ENCODE peak calls at places on chromosomes 4 and X, in six cellular contexts. A, Z, Y, S, K and E are unnamed samples.

GRCh38 chr4:133483600-133484246 is 334.6 kb downstream of the PCDH10 start:
- DNase-seq in S (no peak), A (no peak), Y (no peak), K (no peak), Z (peak), E (no peak)

GRCh38 chrX:153782871-153783270 is 2.0 kb downstream of the SRPK3 start:
- DNase-seq in A (no peak), K (no peak), S (no peak), Y (no peak), Z (no peak), E (no peak)

GRCh38 chr4:174209296-174209695 is 74.2 kb downstream of the FBXO8 start:
- DNase-seq in Y (no peak), Z (no peak), A (no peak), K (no peak), S (no peak), E (no peak)

GRCh38 chr4:26964512-26964911 is 103.9 kb downstream of the STIM2 start:
- DNase-seq in A (no peak), K (no peak), Z (no peak), S (no peak), Y (no peak), E (no peak)

GRCh38 chr4:102404551-102404969 is 59.3 kb upstream of the SLC39A8 start:
- DNase-seq in S (no peak), Z (peak), A (peak), Y (no peak), K (no peak), E (no peak)

GRCh38 chrX:77070108-77070918 is 376.9 kb upstream of the FGF16 start:
- DNase-seq in Y (no peak), S (no peak), A (no peak), Z (no peak), K (no peak), E (no peak)

GRCh38 chrX:26845051-26845450 is 618.1 kb downstream of the PPP4R3C start:
- DNase-seq in A (no peak), S (no peak), K (no peak), Y (no peak), Z (peak), E (no peak)

GRCh38 chr4:81084624-81085023 is 54.1 kb downstream of the BMP3 start:
- DNase-seq in A (no peak), Y (no peak), S (no peak), Z (no peak), K (no peak), E (no peak)

GRCh38 chrX:111095974-111096870 is at the start of gene PAK3:
- DNase-seq in K (peak), A (peak), Z (peak), S (peak), Y (peak), E (no peak)

GRCh38 chr4:53782468-53782865 is 191.2 kb upstream of the LNX1 start:
- DNase-seq in S (no peak), A (no peak), K (no peak), Y (no peak), Z (peak), E (no peak)

GRCh38 chrX:47235691-47236103 is 2.9 kb downstream of the USP11 start:
- DNase-seq in A (no peak), Y (no peak), S (no peak), K (no peak), Z (no peak), E (no peak)

GRCh38 chrX:15334561-15334960 is 762 bp downstream of the PIGA start:
- DNase-seq in Z (peak), K (no peak), A (no peak), S (no peak), Y (no peak), E (no peak)

GRCh38 chrX:47351706-47352105 is 18.7 kb upstream of the ZNF157 start:
- DNase-seq in Z (peak), A (no peak), S (no peak), K (no peak), Y (no peak), E (no peak)

GRCh38 chr4:1813915-1814314 is 20.8 kb downstream of the FGFR3 start:
- DNase-seq in S (no peak), A (no peak), Z (no peak), Y (no peak), K (no peak), E (no peak)

GRCh38 chr4:68406479-68406859 is 40.8 kb upstream of the TMPRSS11E start:
- DNase-seq in K (no peak), Z (no peak), Y (no peak), S (no peak), A (no peak), E (no peak)

GRCh38 chr4:67019670-67020069 is 525.6 kb downstream of the CENPC start:
- DNase-seq in A (no peak), K (no peak), S (no peak), Y (no peak), Z (peak), E (no peak)

GRCh38 chrX:107025538-107025937 is 25.5 kb upstream of the MORC4 start:
- DNase-seq in Z (peak), K (no peak), S (no peak), Y (no peak), A (no peak), E (no peak)

GRCh38 chrX:2348225-2348624 is 152.6 kb downstream of the DHRSX start:
- DNase-seq in Y (no peak), K (no peak), Z (no peak), S (no peak), A (no peak), E (no peak)

GRCh38 chrX:97057349-97057909 is 173.7 kb downstream of the RPA4 start:
- DNase-seq in K (no peak), Y (no peak), S (no peak), Z (no peak), A (no peak), E (no peak)

GRCh38 chr4:21517460-21517859 is 431.1 kb downstream of the KCNIP4 start:
- DNase-seq in Y (no peak), S (no peak), Z (no peak), A (no peak), K (no peak), E (no peak)

GRCh38 chr4:76305971-76306881 is at the start of gene STBD1:
- DNase-seq in S (peak), K (peak), Y (peak), Z (peak), A (peak), E (peak)

GRCh38 chrX:9948406-9948805 is 18.8 kb upstream of the CLDN34 start:
- DNase-seq in S (no peak), Z (no peak), Y (no peak), K (no peak), A (no peak), E (no peak)

GRCh38 chr4:153115322-153116100 is 88.7 kb upstream of the TRIM2 start:
- DNase-seq in Z (peak), S (no peak), K (no peak), A (no peak), Y (no peak), E (peak)

GRCh38 chr4:183540498-183540953 is 35.7 kb downstream of the ING2 start:
- DNase-seq in S (no peak), K (no peak), Z (no peak), Y (no peak), A (no peak), E (no peak)

GRCh38 chr4:85477538-85477937 is 2.6 kb downstream of the ARHGAP24 start:
- DNase-seq in K (no peak), Z (peak), A (no peak), S (no peak), Y (no peak), E (no peak)

GRCh38 chr4:139808381-139809206 is 143.0 kb downstream of the MGST2 start:
- DNase-seq in A (peak), K (no peak), S (no peak), Y (no peak), Z (no peak), E (no peak)

GRCh38 chr4:156169011-156169410 is 215.3 kb upstream of the CTSO start:
- DNase-seq in A (peak), Z (peak), K (peak), Y (no peak), S (no peak), E (no peak)

GRCh38 chr4:151045907-151046306 is 30.8 kb upstream of the LRBA start:
- DNase-seq in K (peak), Y (no peak), Z (no peak), S (no peak), A (no peak), E (no peak)
- TF ChIP-seq CTCF in K (no peak), Y (no peak), Z (no peak), S (no peak), A (no peak), E (no peak)

GRCh38 chr4:73864365-73864764 is 4.8 kb upstream of the CXCL1 start:
- DNase-seq in K (peak), S (no peak), Z (no peak), A (no peak), Y (no peak), E (no peak)
- TF ChIP-seq CTCF in K (no peak), S (no peak), Z (peak), A (no peak), Y (no peak), E (no peak)

DNA sequence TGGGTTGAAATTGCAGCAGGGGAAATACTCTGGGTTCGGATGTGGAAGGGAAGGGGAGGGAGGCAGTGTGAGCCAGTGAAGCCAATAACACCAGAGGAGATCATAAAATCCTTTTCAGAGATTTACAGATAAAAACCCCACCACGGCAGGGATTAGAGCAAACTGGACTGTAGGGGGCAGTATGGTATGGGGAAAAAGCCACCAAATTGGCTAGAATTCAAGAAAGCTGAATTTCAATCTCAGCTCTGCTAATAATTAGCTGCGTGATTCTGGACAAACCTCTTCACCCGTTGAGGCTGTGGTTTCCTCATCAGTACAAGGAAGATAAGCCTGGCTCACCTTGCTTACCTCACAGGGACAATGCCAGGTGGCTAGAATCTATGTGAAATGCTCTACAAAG is 108.1 kb downstream of the ATG4A start:
- DNase-seq in A (peak), Y (no peak), Z (peak), S (peak), K (peak), E (no peak)
- TF ChIP-seq CTCF in A (peak), Y (no peak), Z (peak), S (peak), K (peak), E (no peak)

DNA sequence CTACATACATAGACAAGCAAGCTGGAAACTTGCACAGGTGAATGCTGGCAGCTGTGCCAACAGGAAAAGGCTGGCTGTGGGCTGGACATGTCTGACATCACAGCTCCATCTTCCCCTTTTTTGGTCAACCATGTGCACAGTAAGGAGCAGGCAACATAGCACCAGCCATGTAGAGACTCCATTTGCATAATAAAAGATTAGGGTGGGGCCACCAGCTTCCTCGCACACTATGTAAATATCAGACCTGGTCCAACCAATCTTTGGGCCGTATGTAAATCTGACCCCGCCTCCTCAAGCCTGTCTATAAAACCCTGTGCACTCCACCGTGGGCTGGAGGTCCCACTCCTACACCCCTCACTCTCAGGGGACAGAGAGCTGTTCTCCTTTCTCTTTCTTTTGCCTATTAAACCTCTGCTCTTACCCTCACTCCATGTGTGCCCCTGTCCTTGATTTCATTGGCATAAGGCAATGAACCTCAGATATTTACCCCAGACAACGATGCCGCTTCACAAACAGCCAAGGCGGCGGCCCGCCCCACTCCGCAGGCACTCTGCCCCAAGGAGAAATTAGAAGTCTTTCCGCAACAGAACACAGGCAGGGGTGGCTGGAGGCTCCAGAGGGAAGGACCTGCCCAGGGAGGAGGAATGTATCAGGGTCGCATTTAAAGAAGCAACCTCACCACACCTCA is 862.2 kb downstream of the TRIML1 start:
- DNase-seq in S (no peak), Y (no peak), Z (no peak), A (no peak), K (no peak), E (no peak)
- TF ChIP-seq CTCF in S (no peak), Y (no peak), Z (no peak), A (no peak), K (no peak), E (no peak)

GRCh38 chr4:132230025-132230424 is 919.1 kb upstream of the PCDH10 start:
- DNase-seq in A (no peak), S (no peak), K (no peak), Z (no peak), Y (no peak), E (no peak)

GRCh38 chr4:132228676-132229075 is 920.4 kb upstream of the PCDH10 start:
- DNase-seq in Y (no peak), A (no peak), S (no peak), K (no peak), Z (no peak), E (no peak)

GRCh38 chr4:132227349-132228165 is 921.5 kb upstream of the PCDH10 start:
- DNase-seq in K (peak), A (no peak), S (peak), Y (peak), Z (peak), E (no peak)
- TF ChIP-seq CTCF in K (peak), A (no peak), S (peak), Y (no peak), Z (peak), E (no peak)

GRCh38 chr4:109319684-109320083 is 17.2 kb upstream of the COL25A1 start:
- DNase-seq in A (no peak), Y (no peak), Z (no peak), K (no peak), S (no peak), E (no peak)

GRCh38 chr4:109319156-109319555 is 16.7 kb upstream of the COL25A1 start:
- DNase-seq in Z (no peak), Y (no peak), S (no peak), K (no peak), A (no peak), E (no peak)

GRCh38 chr4:109315341-109315740 is 12.9 kb upstream of the COL25A1 start:
- DNase-seq in A (no peak), K (no peak), Z (no peak), Y (no peak), S (no peak), E (no peak)

GRCh38 chr4:109313168-109314133 is 11.0 kb upstream of the COL25A1 start:
- DNase-seq in Z (no peak), K (no peak), S (no peak), A (no peak), Y (no peak), E (no peak)

GRCh38 chr4:109315818-109316217 is 13.4 kb upstream of the COL25A1 start:
- DNase-seq in A (no peak), K (no peak), Z (peak), S (no peak), Y (no peak), E (no peak)
- TF ChIP-seq CTCF in A (no peak), K (no peak), Z (peak), S (no peak), Y (no peak), E (no peak)

DNA sequence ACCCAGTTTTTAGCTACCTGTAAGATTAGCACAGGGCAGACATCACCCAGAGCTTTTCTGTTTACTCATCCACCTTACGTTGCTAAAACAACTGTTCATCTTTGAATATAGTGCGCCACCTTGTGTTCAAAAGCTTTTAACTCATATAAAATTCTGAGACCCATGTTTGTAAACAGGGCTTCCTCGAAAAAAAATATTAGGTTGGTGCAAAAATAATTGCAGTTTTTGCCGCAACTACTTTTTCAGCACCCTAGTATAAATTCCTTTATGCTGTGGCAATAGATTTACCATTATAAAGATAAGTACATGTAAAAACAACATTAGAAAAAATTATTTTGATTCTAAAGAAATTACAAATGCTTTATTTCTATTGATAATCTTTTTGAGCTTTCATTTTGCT is 147.9 kb downstream of the LRBA start:
- DNase-seq in Z (peak), A (peak), K (no peak), S (no peak), Y (no peak), E (no peak)
- TF ChIP-seq CTCF in Z (peak), A (peak), K (peak), S (peak), Y (no peak), E (peak)

GRCh38 chrX:83008415-83008814 is 499.7 kb upstream of the POU3F4 start:
- DNase-seq in K (no peak), Z (peak), Y (no peak), A (no peak), S (no peak), E (no peak)
- TF ChIP-seq CTCF in K (no peak), Z (peak), Y (no peak), A (no peak), S (peak), E (no peak)

DNA sequence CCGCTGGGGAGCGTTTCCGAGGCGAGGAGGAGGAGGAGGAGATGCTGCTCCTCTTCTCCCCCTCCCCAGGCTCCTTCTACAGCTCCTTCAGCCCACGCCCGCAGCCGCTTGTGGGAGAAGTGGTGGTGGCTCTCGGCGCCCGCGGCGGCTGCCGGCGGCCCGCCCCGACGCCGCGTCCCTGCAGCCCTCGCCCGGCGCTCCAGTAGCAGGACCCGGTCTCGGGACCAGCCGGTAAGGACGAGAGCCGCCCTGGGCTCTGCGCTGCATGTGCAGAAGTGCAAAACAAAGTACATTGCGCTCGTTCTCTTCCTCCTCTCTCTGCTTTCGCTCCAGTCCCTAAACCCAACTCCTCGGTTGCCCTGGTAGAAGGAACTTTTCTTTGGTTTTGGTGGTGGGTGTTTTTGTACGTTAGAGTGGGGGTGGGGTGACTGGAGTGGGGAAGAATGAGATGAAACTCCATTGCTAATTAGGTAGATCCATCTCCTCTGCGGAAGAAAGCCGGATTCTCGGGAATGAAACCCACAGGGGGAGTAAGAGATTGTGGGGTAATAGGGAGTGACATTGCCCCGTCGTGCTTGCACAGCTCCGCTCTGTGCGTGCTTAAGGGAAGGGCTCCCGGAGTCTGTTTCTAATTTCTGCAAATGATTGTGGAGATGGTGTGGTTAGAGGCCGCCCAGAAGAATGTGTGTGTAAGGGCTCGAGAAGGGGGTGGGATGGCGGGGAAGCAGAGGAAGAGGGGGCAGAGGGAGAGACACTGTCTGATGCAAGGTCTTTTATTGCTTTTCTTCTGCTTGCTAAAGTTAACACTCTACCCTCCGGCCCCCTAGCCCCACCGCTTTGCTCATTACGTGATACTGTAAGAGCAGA is 677 bp downstream of the PTPN13 start:
- DNase-seq in S (peak), A (peak), Y (peak), K (peak), Z (peak), E (no peak)
- TF ChIP-seq CTCF in S (no peak), A (no peak), Y (no peak), K (no peak), Z (peak), E (no peak)

GRCh38 chrX:134148293-134148692 is 88.7 kb upstream of the CCDC160 start:
- DNase-seq in Y (no peak), Z (no peak), A (no peak), S (peak), K (no peak), E (no peak)

GRCh38 chrX:134139090-134139489 is 97.9 kb upstream of the CCDC160 start:
- DNase-seq in Y (no peak), A (no peak), K (no peak), S (no peak), Z (no peak), E (no peak)

GRCh38 chrX:134146493-134146892 is 90.5 kb upstream of the CCDC160 start:
- DNase-seq in A (no peak), Y (no peak), S (no peak), K (no peak), Z (no peak), E (no peak)

GRCh38 chrX:134144231-134144630 is 92.8 kb upstream of the CCDC160 start:
- DNase-seq in Z (no peak), Y (no peak), S (no peak), A (no peak), K (no peak), E (no peak)
- TF ChIP-seq CTCF in Z (peak), Y (no peak), S (no peak), A (no peak), K (no peak), E (no peak)